ENCODE peak calls at places on chromosomes 1 and 21, in four cellular contexts. X is upper lobe of right lung, S is gastrocnemius medialis, C is hepatocyte. T is an unnamed sample.
A peak's percentile ranks its signal among the peaks of the same experiment; 100 is the strongest.

GRCh38 chr1:203051841-203052324 is 25.6 kb downstream of the PPFIA4 start:
- DNase-seq in C (peak; percentile 42), X (no peak), S (no peak), T (no peak)

GRCh38 chr1:151311589-151312331 is 15.5 kb downstream of the PI4KB start:
- DNase-seq in X (no peak), S (peak; percentile 95), C (peak; percentile 95), T (peak; percentile 91)

GRCh38 chr1:154490327-154490726 is 11.7 kb upstream of the TDRD10 start:
- DNase-seq in X (no peak), S (no peak), C (no peak), T (no peak)

GRCh38 chr1:25858494-25858893 is 763 bp downstream of the AUNIP start:
- DNase-seq in S (no peak), X (no peak), C (no peak), T (no peak)

GRCh38 chr1:114956570-114956969 is 73.1 kb upstream of the TSHB start:
- DNase-seq in C (peak; percentile 27), X (no peak), S (no peak), T (no peak)

GRCh38 chr1:241776911-241777310 is 71.1 kb upstream of the EXO1 start:
- DNase-seq in C (no peak), S (no peak), X (no peak), T (no peak)

GRCh38 chr1:118123436-118123835 is 61.6 kb downstream of the SPAG17 start:
- DNase-seq in X (no peak), C (no peak), S (no peak), T (no peak)

GRCh38 chr21:23694396-23694795 is 1912.9 kb downstream of the MRPL39 start:
- DNase-seq in C (no peak), X (no peak), S (no peak), T (no peak)

GRCh38 chr21:42525228-42525604 is 11.6 kb downstream of the SLC37A1 start:
- DNase-seq in S (no peak), C (peak; percentile 48), X (no peak), T (no peak)

GRCh38 chr1:57605933-57606332 is 182.1 kb upstream of the DAB1 start:
- DNase-seq in X (no peak), C (no peak), S (no peak), T (no peak)

GRCh38 chr1:94541175-94542087 is at the start of gene F3:
- DNase-seq in S (peak; percentile 67), X (peak; percentile 97), C (peak; percentile 96), T (peak; percentile 67)
- TF ChIP-seq CTCF in S (no peak), X (peak; percentile 9), C (peak; percentile 26), T (no peak)

GRCh38 chr1:29504266-29504665 is 267.9 kb downstream of the PTPRU start:
- DNase-seq in X (no peak), S (no peak), C (no peak), T (no peak)
- H3K27me3 ChIP-seq in X (peaks cover 7% of the 10 kb centered on the region), S (no peaks in the 10 kb centered on the region), C (no peaks in the 10 kb centered on the region), T (no peaks in the 10 kb centered on the region)

DNA sequence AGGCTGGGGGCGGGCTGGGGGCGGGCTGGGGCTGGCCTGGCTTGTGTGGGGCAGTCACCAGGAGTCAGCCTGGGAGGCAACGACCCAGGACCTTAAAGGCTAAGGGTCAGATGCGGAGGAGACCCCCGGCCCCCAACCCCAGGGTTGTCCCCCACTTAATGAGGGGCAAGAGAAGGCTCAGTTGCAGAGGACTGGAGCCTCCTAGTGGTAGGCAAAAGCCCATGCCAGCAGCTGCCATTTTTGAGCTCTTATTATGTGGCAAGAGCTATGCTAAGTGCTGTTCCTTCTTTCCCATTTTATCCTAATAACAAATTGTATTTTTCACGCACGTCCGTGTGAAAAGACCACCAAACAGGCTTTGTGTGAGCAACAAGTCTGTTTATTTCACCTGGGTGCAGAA is 8.0 kb downstream of the KIAA1614 start:
- DNase-seq in X (no peak), C (no peak), S (no peak), T (no peak)
- TF ChIP-seq CTCF in X (peak; percentile 32), C (no peak), S (no peak), T (no peak)

DNA sequence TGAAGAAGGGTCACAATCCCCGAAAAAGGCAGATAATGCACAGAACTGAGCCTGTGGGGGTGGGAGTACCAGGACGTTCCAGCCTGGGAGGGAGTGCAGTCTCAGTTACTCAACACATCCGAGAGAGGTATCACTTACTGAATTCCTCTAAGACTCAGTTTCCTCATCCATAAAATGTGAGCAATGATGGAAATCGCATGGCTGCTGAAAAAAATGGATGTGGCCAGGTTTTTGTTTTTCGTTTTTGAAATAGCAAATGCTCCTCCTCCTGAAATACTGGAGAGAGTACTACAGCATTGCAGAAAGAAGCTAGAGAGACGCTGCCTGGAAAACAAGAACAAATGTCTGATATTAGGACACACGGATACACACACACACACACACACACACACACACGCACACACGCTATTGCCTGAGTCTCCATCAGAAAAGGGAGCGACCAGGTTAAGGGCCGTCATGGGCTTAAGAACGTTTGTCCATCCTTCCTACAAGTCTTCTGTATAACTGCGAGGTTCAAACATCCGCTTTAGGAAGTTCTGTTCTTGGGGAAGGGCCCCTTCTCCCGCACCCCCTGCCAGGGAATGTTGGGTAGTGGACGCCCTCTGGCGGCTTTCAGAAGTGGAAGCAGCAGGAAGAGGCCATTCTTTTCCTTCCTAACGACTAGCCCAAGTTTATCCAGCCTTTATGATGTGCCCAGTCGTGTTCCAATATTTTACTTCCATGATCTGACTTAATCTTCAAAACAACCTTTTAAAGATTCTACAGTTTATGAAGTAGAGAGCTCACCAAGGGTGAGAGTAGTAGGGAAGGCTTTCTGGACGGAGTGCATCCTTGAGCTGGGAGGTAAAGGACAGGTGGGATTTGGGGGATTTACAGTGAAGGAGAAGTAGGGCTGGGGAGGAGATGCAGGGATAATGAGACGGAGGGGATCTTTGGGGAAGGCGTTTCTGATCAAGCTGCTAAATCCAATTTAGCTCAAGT is 699 bp upstream of the NES start:
- DNase-seq in X (no peak), S (peak; percentile 47), C (peak; percentile 85), T (no peak)
- H3K27me3 ChIP-seq in X (peaks cover 50% of the 10 kb centered on the region), S (no peaks in the 10 kb centered on the region), C (peaks cover 32% of the 10 kb centered on the region), T (no peaks in the 10 kb centered on the region)

GRCh38 chr1:11979818-11980675 is at the start of gene MFN2:
- DNase-seq in C (peak; percentile 99), S (peak; percentile 95), X (peak; percentile 97), T (peak; percentile 88)

GRCh38 chr1:11984121-11984520 is 3.9 kb downstream of the MFN2 start:
- DNase-seq in C (peak; percentile 61), X (no peak), S (no peak), T (no peak)

GRCh38 chr1:11980676-11980972 is 380 bp downstream of the MFN2 start:
- DNase-seq in S (no peak), X (no peak), C (no peak), T (no peak)

GRCh38 chr1:11981378-11982009 is 1.2 kb downstream of the MFN2 start:
- DNase-seq in C (no peak), S (no peak), X (no peak), T (no peak)

DNA sequence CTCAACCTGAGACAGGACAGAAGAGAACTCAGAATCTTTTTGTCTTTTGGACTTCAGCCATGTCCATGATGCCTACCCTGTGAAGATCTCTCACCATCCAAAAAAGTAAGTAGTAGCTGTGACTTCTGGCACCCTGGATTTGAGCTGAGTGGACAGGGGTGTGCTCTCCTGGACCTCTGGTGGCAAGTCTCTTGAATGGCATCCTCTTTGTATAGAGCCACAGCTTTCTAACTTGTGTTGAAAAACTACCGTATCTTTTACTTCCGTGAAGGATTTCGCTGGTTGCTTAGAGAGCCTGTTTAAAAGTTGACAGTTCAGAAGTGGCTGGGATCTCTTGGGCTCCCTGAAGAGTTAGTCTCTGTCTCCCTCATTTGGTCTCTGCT is 1.8 kb downstream of the MFN2 start:
- DNase-seq in C (no peak), S (no peak), X (no peak), T (no peak)
- TF ChIP-seq CTCF in C (no peak), S (peak; percentile 56), X (no peak), T (peak; percentile 22)

GRCh38 chr1:18651727-18652126 is 21.1 kb downstream of the PAX7 start:
- DNase-seq in X (no peak), S (no peak), C (no peak), T (no peak)

GRCh38 chr1:18654599-18654998 is 24.0 kb downstream of the PAX7 start:
- DNase-seq in C (no peak), S (no peak), X (no peak), T (no peak)

GRCh38 chr1:18653922-18654321 is 23.3 kb downstream of the PAX7 start:
- DNase-seq in C (no peak), S (no peak), X (no peak), T (no peak)

GRCh38 chr1:18653375-18653774 is 22.7 kb downstream of the PAX7 start:
- DNase-seq in C (no peak), S (no peak), X (no peak), T (no peak)

DNA sequence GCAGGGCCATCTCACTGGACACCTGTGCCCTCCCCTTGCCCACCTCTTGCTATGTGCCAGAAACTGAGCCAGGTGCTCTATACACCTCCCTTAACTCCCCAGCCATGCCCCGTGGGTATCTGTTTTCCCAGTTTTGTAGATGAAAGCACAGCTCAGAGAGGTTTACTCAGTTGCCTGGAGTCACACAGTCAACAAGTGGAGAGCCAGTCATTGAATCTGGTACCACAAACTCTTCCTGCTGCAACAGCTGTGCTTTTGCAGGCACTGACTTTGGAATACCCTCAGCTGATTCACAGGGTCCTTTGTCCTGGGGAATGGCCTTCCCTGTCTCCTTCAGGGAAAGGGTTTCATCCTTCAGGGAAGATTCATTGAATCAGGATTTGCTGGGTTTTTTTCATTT is 22.1 kb downstream of the PAX7 start:
- DNase-seq in S (no peak), C (no peak), X (no peak), T (no peak)
- H3K27me3 ChIP-seq in S (peaks cover 37% of the 10 kb centered on the region), C (peaks cover 98% of the 10 kb centered on the region), X (peaks cover 85% of the 10 kb centered on the region), T (peaks cover 8% of the 10 kb centered on the region)

GRCh38 chr1:223706077-223706988 is 6.0 kb upstream of the CAPN2 start:
- DNase-seq in C (peak; percentile 91), X (no peak), S (no peak), T (no peak)

GRCh38 chr1:223708651-223709268 is 3.6 kb upstream of the CAPN2 start:
- DNase-seq in S (no peak), X (no peak), C (no peak), T (no peak)

GRCh38 chr1:223709598-223709997 is 2.7 kb upstream of the CAPN2 start:
- DNase-seq in X (no peak), S (no peak), C (no peak), T (no peak)

GRCh38 chr1:223707270-223708000 is 4.9 kb upstream of the CAPN2 start:
- DNase-seq in C (peak; percentile 91), S (peak; percentile 72), X (peak; percentile 76), T (no peak)

GRCh38 chr1:223708001-223708359 is 4.4 kb upstream of the CAPN2 start:
- DNase-seq in C (no peak), X (no peak), S (no peak), T (no peak)
- TF ChIP-seq CTCF in C (no peak), X (peak; percentile 25), S (peak; percentile 27), T (peak; percentile 12)

T was measured in thoracic aorta.